ENCODE peak calls at places on chromosomes 11 and 22, in six cellular contexts. A, V, F, Y, T and G are unnamed samples.
A peak's percentile ranks its signal among the peaks of the same experiment; 100 is the strongest.

GRCh38 chr11:57776577-57776976 is 15.0 kb downstream of the CTNND1 start:
- DNase-seq in A (no peak), V (no peak), F (no peak), Y (no peak), T (no peak), G (no peak)

GRCh38 chr11:118374729-118375128 is 15.3 kb downstream of the UBE4A start:
- DNase-seq in A (no peak), V (no peak), F (no peak), Y (no peak), T (no peak), G (no peak)

GRCh38 chr22:37848587-37849088 is 581 bp upstream of the EIF3L start:
- DNase-seq in A (no peak), V (peak; percentile 16), F (peak; percentile 40), Y (peak; percentile 40), T (no peak), G (no peak)

GRCh38 chr11:83392556-83392955 is 106.4 kb upstream of the CCDC90B start:
- DNase-seq in A (no peak), V (no peak), F (no peak), Y (no peak), T (no peak), G (no peak)

GRCh38 chr22:38981005-38981658 is 1.0 kb upstream of the APOBEC3B start:
- DNase-seq in A (no peak), V (no peak), F (peak; percentile 28), Y (peak; percentile 52), T (peak; percentile 55), G (no peak)

GRCh38 chr22:19631899-19632670 is 82.2 kb upstream of the SEPTIN5 start:
- DNase-seq in A (no peak), V (peak; percentile 48), F (peak; percentile 24), Y (peak; percentile 34), T (no peak), G (no peak)

GRCh38 chr11:115676206-115676605 is 172.0 kb upstream of the CADM1 start:
- DNase-seq in A (no peak), V (peak; percentile 10), F (no peak), Y (no peak), T (no peak), G (no peak)

GRCh38 chr11:5151713-5152153 is 2.8 kb downstream of the OR52A1 start:
- DNase-seq in A (no peak), V (no peak), F (no peak), Y (no peak), T (no peak), G (no peak)

GRCh38 chr22:26606611-26607010 is 11.2 kb downstream of the CRYBB1 start:
- DNase-seq in A (no peak), V (no peak), F (no peak), Y (no peak), T (no peak), G (no peak)

GRCh38 chr11:83222499-83222898 is 29.0 kb downstream of the ANKRD42 start:
- DNase-seq in A (no peak), V (no peak), F (no peak), Y (no peak), T (no peak), G (no peak)

GRCh38 chr22:43818981-43819690 is 7.0 kb upstream of the EFCAB6 start:
- DNase-seq in A (no peak), V (no peak), F (no peak), Y (no peak), T (no peak), G (no peak)

GRCh38 chr22:28247667-28248363 is 328.8 kb upstream of the PITPNB start:
- DNase-seq in A (no peak), V (peak; percentile 74), F (no peak), Y (no peak), T (no peak), G (no peak)

GRCh38 chr22:40348025-40348658 is 1.8 kb downstream of the ADSL start:
- DNase-seq in A (peak; percentile 60), V (peak; percentile 8), F (peak; percentile 64), Y (peak; percentile 25), T (peak; percentile 71), G (peak; percentile 52)

GRCh38 chr22:34669001-34669400 is 397.0 kb upstream of the ISX start:
- DNase-seq in A (no peak), V (no peak), F (no peak), Y (no peak), T (no peak), G (no peak)

GRCh38 chr22:48651036-48651890 is 1176.4 kb downstream of the BRD1 start:
- DNase-seq in A (no peak), V (no peak), F (no peak), Y (peak; percentile 83), T (no peak), G (no peak)

GRCh38 chr22:20422965-20423635 is 14.5 kb downstream of the SCARF2 start:
- DNase-seq in A (no peak), V (no peak), F (no peak), Y (no peak), T (peak; percentile 18), G (no peak)

GRCh38 chr11:66848671-66849500 is 5.6 kb downstream of the RCE1 start:
- DNase-seq in A (no peak), V (no peak), F (no peak), Y (no peak), T (no peak), G (no peak)

GRCh38 chr11:128757235-128757711 is 63.4 kb downstream of the FLI1 start:
- DNase-seq in A (peak; percentile 51), V (peak; percentile 47), F (peak; percentile 79), Y (no peak), T (peak; percentile 43), G (peak; percentile 48)

GRCh38 chr11:78801161-78801884 is 226.7 kb upstream of the NARS2 start:
- DNase-seq in A (no peak), V (no peak), F (no peak), Y (no peak), T (peak; percentile 50), G (no peak)

GRCh38 chr11:1870721-1871466 is 18.0 kb downstream of the LSP1 start:
- DNase-seq in A (no peak), V (no peak), F (no peak), Y (no peak), T (no peak), G (peak; percentile 42)

GRCh38 chr11:45028921-45029680 is 78.4 kb upstream of the TP53I11 start:
- DNase-seq in A (no peak), V (no peak), F (no peak), Y (no peak), T (no peak), G (no peak)

GRCh38 chr11:65169164-65169641 is 830 bp upstream of the SPDYC start:
- DNase-seq in A (no peak), V (no peak), F (no peak), Y (no peak), T (no peak), G (no peak)

GRCh38 chr11:128157423-128158298 is 429.7 kb downstream of the ETS1 start:
- DNase-seq in A (peak; percentile 52), V (peak; percentile 73), F (peak; percentile 61), Y (peak; percentile 65), T (peak; percentile 60), G (peak; percentile 43)

GRCh38 chr11:22797081-22797480 is 32.5 kb downstream of the SVIP start:
- DNase-seq in A (no peak), V (no peak), F (no peak), Y (no peak), T (no peak), G (no peak)

GRCh38 chr11:66341502-66342126 is 3.3 kb downstream of the BRMS1 start:
- DNase-seq in A (no peak), V (no peak), F (no peak), Y (no peak), T (no peak), G (no peak)

GRCh38 chr11:109196016-109196415 is 226.0 kb upstream of the C11orf87 start:
- DNase-seq in A (no peak), V (no peak), F (no peak), Y (no peak), T (no peak), G (no peak)

GRCh38 chr11:17489729-17490128 is 13.1 kb upstream of the ABCC8 start:
- DNase-seq in A (no peak), V (no peak), F (no peak), Y (no peak), T (no peak), G (no peak)

GRCh38 chr11:96465537-96465936 is 75.7 kb downstream of the JRKL start:
- DNase-seq in A (no peak), V (peak; percentile 23), F (no peak), Y (peak; percentile 5), T (no peak), G (no peak)

GRCh38 chr11:7592706-7593105 is 78.9 kb downstream of the PPFIBP2 start:
- DNase-seq in A (no peak), V (no peak), F (peak; percentile 31), Y (no peak), T (no peak), G (no peak)

GRCh38 chr11:75031224-75031753 is 42.6 kb downstream of the NEU3 start:
- DNase-seq in A (no peak), V (no peak), F (no peak), Y (no peak), T (no peak), G (no peak)

GRCh38 chr22:42922374-42923177 is 65.5 kb upstream of the ARFGAP3 start:
- DNase-seq in A (no peak), V (no peak), F (no peak), Y (no peak), T (no peak), G (no peak)

GRCh38 chr11:15223318-15223717 is 108.6 kb downstream of the INSC start:
- DNase-seq in A (no peak), V (no peak), F (no peak), Y (no peak), T (no peak), G (no peak)

GRCh38 chr11:70913715-70914231 is 338.6 kb downstream of the SHANK2 start:
- DNase-seq in A (no peak), V (peak; percentile 97), F (no peak), Y (no peak), T (peak; percentile 69), G (no peak)

GRCh38 chr11:69878144-69878883 is 59.1 kb upstream of the FGF3 start:
- DNase-seq in A (no peak), V (no peak), F (no peak), Y (no peak), T (no peak), G (no peak)

GRCh38 chr11:132472411-132473205 is 1059.7 kb downstream of the OPCML start:
- DNase-seq in A (no peak), V (peak; percentile 9), F (no peak), Y (no peak), T (no peak), G (no peak)

GRCh38 chr11:107859459-107860239 is 1.1 kb upstream of the SLC35F2 start:
- DNase-seq in A (no peak), V (peak; percentile 61), F (peak; percentile 30), Y (peak; percentile 75), T (peak; percentile 76), G (peak; percentile 13)

GRCh38 chr11:22459053-22459452 is 120.9 kb downstream of the SLC17A6 start:
- DNase-seq in A (no peak), V (no peak), F (no peak), Y (no peak), T (no peak), G (no peak)